ENCODE peak calls at places on chromosomes 12 and 14, in six cellular contexts. E is transverse colon, F is Panc1, U is HCT116, S is SK-N-SH, P is upper lobe of left lung. Q is an unnamed sample.

GRCh38 chr12:88144037-88144436 is 1.9 kb downstream of the TMTC3 start:
- DNase-seq in U (no peak), S (no peak), P (no peak), E (no peak), F (no peak), Q (no peak)

GRCh38 chr14:69004731-69005431 is 25.8 kb upstream of the ACTN1 start:
- DNase-seq in F (no peak), E (no peak), P (no peak), U (no peak), S (no peak), Q (no peak)

GRCh38 chr12:130873106-130873795 is 1.4 kb downstream of the RAN start:
- DNase-seq in S (no peak), U (no peak), E (no peak), F (no peak), P (no peak), Q (no peak)

GRCh38 chr12:108854453-108855283 is 2.7 kb downstream of the SSH1 start:
- DNase-seq in E (no peak), P (peak), F (no peak), U (peak), S (no peak), Q (no peak)

GRCh38 chr12:116421785-116422538 is 137.2 kb upstream of the MAP1LC3B2 start:
- DNase-seq in U (no peak), E (no peak), F (no peak), S (no peak), P (no peak), Q (no peak)

GRCh38 chr14:69571879-69572633 is 2.6 kb downstream of the CCDC177 start:
- DNase-seq in S (peak), P (no peak), E (peak), U (no peak), F (no peak), Q (no peak)

GRCh38 chr14:65115615-65116014 is 13.3 kb upstream of the MAX start:
- DNase-seq in E (no peak), P (no peak), U (no peak), S (no peak), F (no peak), Q (no peak)

GRCh38 chr14:64478634-64479250 is 13.4 kb downstream of the AKAP5 start:
- DNase-seq in P (no peak), S (peak), U (no peak), F (no peak), E (no peak), Q (no peak)

GRCh38 chr12:38386238-38386985 is 69.8 kb downstream of the ALG10B start:
- DNase-seq in F (no peak), U (no peak), P (no peak), E (no peak), S (no peak), Q (no peak)

GRCh38 chr14:88614218-88614907 is 51.5 kb downstream of the ZC3H14 start:
- DNase-seq in S (no peak), P (no peak), U (no peak), F (no peak), E (no peak), Q (no peak)

GRCh38 chr14:103828315-103828967 is 18.9 kb downstream of the PPP1R13B start:
- DNase-seq in P (no peak), E (peak), F (no peak), U (no peak), S (no peak), Q (no peak)

GRCh38 chr12:120960657-120961056 is 17.7 kb upstream of the HNF1A start:
- DNase-seq in P (no peak), E (no peak), S (no peak), U (no peak), F (no peak), Q (no peak)

GRCh38 chr14:65107200-65107599 is 4.9 kb upstream of the MAX start:
- DNase-seq in U (no peak), S (no peak), E (no peak), P (no peak), F (no peak), Q (no peak)

GRCh38 chr12:52020539-52021336 is 14.0 kb downstream of the TAMALIN start:
- DNase-seq in U (no peak), E (peak), S (peak), F (no peak), P (peak), Q (no peak)

GRCh38 chr14:57760891-57761290 is 105.0 kb downstream of the SLC35F4 start:
- DNase-seq in P (no peak), U (no peak), F (no peak), S (no peak), E (no peak), Q (no peak)

DNA sequence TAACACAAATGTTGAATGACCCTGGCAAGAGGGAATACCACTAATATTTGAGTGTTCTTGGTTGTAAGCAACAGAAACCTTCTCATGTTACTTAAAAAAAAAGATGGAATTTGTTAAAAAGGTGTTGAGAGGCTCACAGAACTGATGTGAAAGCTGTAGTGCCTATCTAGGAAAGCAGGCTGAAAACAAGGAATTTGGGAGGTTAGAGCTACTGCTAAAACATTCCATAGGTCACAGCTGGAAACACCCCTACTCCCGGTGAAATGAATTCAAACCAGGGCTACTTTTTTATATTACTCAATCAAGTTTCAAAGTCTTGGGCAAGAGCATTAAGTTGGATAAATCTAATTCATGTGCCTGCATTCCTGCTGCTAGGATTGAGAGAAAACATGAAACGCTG is 104.1 kb downstream of the SLC35F4 start:
- DNase-seq in S (no peak), P (no peak), F (no peak), E (no peak), U (no peak), Q (no peak)
- TF ChIP-seq POLR2AphosphoS5 in S (no peak), P (no peak), F (no peak), E (no peak), U (no peak), Q (no peak)

GRCh38 chr14:85308531-85309300 is 221.2 kb upstream of the FLRT2 start:
- DNase-seq in S (no peak), P (no peak), U (no peak), F (no peak), E (no peak), Q (no peak)
- TF ChIP-seq POLR2AphosphoS5 in S (no peak), P (no peak), U (no peak), F (no peak), E (no peak), Q (no peak)

DNA sequence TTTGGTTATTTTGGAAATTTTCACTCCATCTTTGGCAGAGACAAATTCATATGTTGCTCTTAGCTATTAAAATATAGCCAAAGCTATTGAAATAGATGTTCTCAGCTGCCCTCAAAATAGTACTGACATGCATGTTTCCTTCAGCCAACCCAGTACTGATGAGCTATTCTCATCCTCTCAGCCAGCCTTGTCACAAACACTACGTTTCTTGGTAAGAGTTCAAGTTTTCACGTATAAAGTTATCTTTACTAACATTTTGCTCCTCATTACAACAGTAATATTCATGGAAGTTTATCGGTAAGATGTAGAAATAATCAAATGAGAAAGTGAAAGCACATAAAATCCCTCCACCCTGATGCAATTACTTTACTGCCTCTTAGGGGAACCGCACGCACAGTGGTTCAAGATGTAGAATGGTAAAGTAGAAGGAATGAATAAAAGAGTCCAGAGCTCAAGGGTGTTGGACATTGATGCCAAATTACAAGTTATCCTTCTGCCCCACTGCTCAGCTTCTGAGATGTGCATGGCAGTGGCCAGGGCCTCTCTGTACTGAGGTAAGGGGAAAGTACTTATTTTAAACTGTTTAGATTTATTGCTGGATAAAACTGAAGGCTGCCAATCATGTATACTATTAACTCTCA is 20.7 kb downstream of the GCH1 start:
- DNase-seq in U (no peak), E (no peak), P (no peak), S (no peak), F (no peak), Q (no peak)
- TF ChIP-seq POLR2AphosphoS5 in U (no peak), E (no peak), P (no peak), S (no peak), F (no peak), Q (no peak)

GRCh38 chr12:124551268-124552144 is 15.9 kb downstream of the NCOR2 start:
- DNase-seq in F (no peak), E (peak), S (peak), P (peak), U (no peak), Q (peak)
- TF ChIP-seq POLR2AphosphoS5 in F (no peak), E (no peak), S (no peak), P (no peak), U (no peak), Q (peak)

GRCh38 chr14:105926415-105927093 is 400.2 kb downstream of the TMEM121 start:
- DNase-seq in U (no peak), P (no peak), F (no peak), S (no peak), E (peak), Q (no peak)
- TF ChIP-seq POLR2AphosphoS5 in U (no peak), P (no peak), F (no peak), S (no peak), E (no peak), Q (no peak)

GRCh38 chr12:57138526-57139272 is 8.7 kb downstream of the LRP1-AS start:
- DNase-seq in S (peak), U (no peak), P (peak), E (peak), F (no peak), Q (no peak)
- TF ChIP-seq POLR2AphosphoS5 in S (no peak), U (no peak), P (no peak), E (no peak), F (no peak), Q (no peak)

GRCh38 chr14:52299692-52300278 is 14.3 kb upstream of the PTGER2 start:
- DNase-seq in E (no peak), S (peak), P (no peak), U (peak), F (peak), Q (no peak)
- TF ChIP-seq POLR2AphosphoS5 in E (no peak), S (no peak), P (no peak), U (no peak), F (no peak), Q (no peak)